ENCODE peak calls at places on chromosomes 13 and 19, in eight cellular contexts. One of them, this sample, is unnamed.

GRCh38 chr19:46913198-46913851 is 52.5 kb downstream of the ARHGAP35 start:
- DNase-seq in mammary epithelial cell: no peak
- DNase-seq in HCT116: no peak
- DNase-seq in fibroblast of lung: no peak
- DNase-seq in PC-3: no peak
- DNase-seq in H1: no peak
- DNase-seq in IMR-90: no peak
- DNase-seq in endothelial cell of umbilical vein: peak
- DNase-seq in this sample: no peak

GRCh38 chr19:43562698-43563241 is 12.6 kb downstream of the XRCC1 start:
- DNase-seq in IMR-90: peak
- DNase-seq in PC-3: peak
- DNase-seq in mammary epithelial cell: peak
- DNase-seq in H1: no peak
- DNase-seq in fibroblast of lung: peak
- DNase-seq in endothelial cell of umbilical vein: peak
- DNase-seq in HCT116: no peak
- DNase-seq in this sample: peak

GRCh38 chr19:45754323-45754722 is 14.7 kb downstream of the SIX5 start:
- DNase-seq in fibroblast of lung: no peak
- DNase-seq in endothelial cell of umbilical vein: no peak
- DNase-seq in HCT116: no peak
- DNase-seq in IMR-90: no peak
- DNase-seq in PC-3: no peak
- DNase-seq in H1: no peak
- DNase-seq in mammary epithelial cell: no peak
- DNase-seq in this sample: no peak

GRCh38 chr13:50171585-50172282 is 156.5 kb downstream of the KCNRG start:
- DNase-seq in IMR-90: peak
- DNase-seq in mammary epithelial cell: no peak
- DNase-seq in H1: no peak
- DNase-seq in PC-3: no peak
- DNase-seq in fibroblast of lung: no peak
- DNase-seq in endothelial cell of umbilical vein: no peak
- DNase-seq in HCT116: no peak
- DNase-seq in this sample: no peak

GRCh38 chr19:16661480-16662034 is 618 bp downstream of the TMEM38A start:
- DNase-seq in HCT116: no peak
- DNase-seq in H1: peak
- DNase-seq in mammary epithelial cell: no peak
- DNase-seq in fibroblast of lung: no peak
- DNase-seq in endothelial cell of umbilical vein: no peak
- DNase-seq in IMR-90: no peak
- DNase-seq in PC-3: no peak
- DNase-seq in this sample: peak

GRCh38 chr19:19661675-19662251 is 1.7 kb downstream of the ATP13A1 start:
- DNase-seq in endothelial cell of umbilical vein: no peak
- DNase-seq in PC-3: no peak
- DNase-seq in mammary epithelial cell: no peak
- DNase-seq in H1: peak
- DNase-seq in HCT116: no peak
- DNase-seq in IMR-90: no peak
- DNase-seq in fibroblast of lung: no peak
- DNase-seq in this sample: no peak

GRCh38 chr19:35869327-35870123 is 1.2 kb downstream of the APLP1 start:
- DNase-seq in fibroblast of lung: peak
- DNase-seq in PC-3: peak
- DNase-seq in endothelial cell of umbilical vein: peak
- DNase-seq in HCT116: peak
- DNase-seq in H1: peak
- DNase-seq in IMR-90: peak
- DNase-seq in mammary epithelial cell: peak
- DNase-seq in this sample: peak

GRCh38 chr19:32195706-32196610 is 149.5 kb upstream of the ZNF507 start:
- DNase-seq in mammary epithelial cell: no peak
- DNase-seq in H1: peak
- DNase-seq in PC-3: no peak
- DNase-seq in fibroblast of lung: no peak
- DNase-seq in IMR-90: no peak
- DNase-seq in HCT116: no peak
- DNase-seq in endothelial cell of umbilical vein: no peak
- DNase-seq in this sample: no peak

GRCh38 chr19:15495151-15495550 is 13.2 kb upstream of the CYP4F22 start:
- DNase-seq in endothelial cell of umbilical vein: no peak
- DNase-seq in H1: no peak
- DNase-seq in PC-3: no peak
- DNase-seq in HCT116: no peak
- DNase-seq in IMR-90: no peak
- DNase-seq in mammary epithelial cell: no peak
- DNase-seq in fibroblast of lung: no peak
- DNase-seq in this sample: no peak

GRCh38 chr19:6276447-6276846 is 3.3 kb downstream of the MLLT1 start:
- DNase-seq in IMR-90: peak
- DNase-seq in HCT116: no peak
- DNase-seq in endothelial cell of umbilical vein: peak
- DNase-seq in H1: no peak
- DNase-seq in PC-3: no peak
- DNase-seq in fibroblast of lung: peak
- DNase-seq in mammary epithelial cell: no peak
- DNase-seq in this sample: peak

GRCh38 chr13:110137677-110138008 is 169.3 kb downstream of the COL4A1 start:
- DNase-seq in HCT116: peak
- DNase-seq in PC-3: peak
- DNase-seq in IMR-90: no peak
- DNase-seq in endothelial cell of umbilical vein: no peak
- DNase-seq in fibroblast of lung: no peak
- DNase-seq in H1: no peak
- DNase-seq in mammary epithelial cell: no peak
- DNase-seq in this sample: peak

GRCh38 chr19:45637890-45638667 is 1.1 kb downstream of the EML2 start:
- DNase-seq in mammary epithelial cell: peak
- DNase-seq in IMR-90: peak
- DNase-seq in HCT116: no peak
- DNase-seq in H1: no peak
- DNase-seq in fibroblast of lung: peak
- DNase-seq in PC-3: no peak
- DNase-seq in endothelial cell of umbilical vein: no peak
- DNase-seq in this sample: peak

GRCh38 chr19:48698046-48698445 is 2.3 kb downstream of the FUT2 start:
- DNase-seq in PC-3: peak
- DNase-seq in endothelial cell of umbilical vein: peak
- DNase-seq in IMR-90: peak
- DNase-seq in mammary epithelial cell: peak
- DNase-seq in fibroblast of lung: peak
- DNase-seq in HCT116: no peak
- DNase-seq in H1: no peak
- DNase-seq in this sample: peak

GRCh38 chr19:6263306-6264076 is 16.3 kb downstream of the MLLT1 start:
- DNase-seq in IMR-90: peak
- DNase-seq in H1: no peak
- DNase-seq in endothelial cell of umbilical vein: no peak
- DNase-seq in mammary epithelial cell: no peak
- DNase-seq in PC-3: no peak
- DNase-seq in HCT116: no peak
- DNase-seq in fibroblast of lung: no peak
- DNase-seq in this sample: no peak

GRCh38 chr19:34998777-34999497 is 1.2 kb upstream of the GRAMD1A start:
- DNase-seq in fibroblast of lung: no peak
- DNase-seq in H1: peak
- DNase-seq in PC-3: no peak
- DNase-seq in mammary epithelial cell: no peak
- DNase-seq in HCT116: no peak
- DNase-seq in endothelial cell of umbilical vein: no peak
- DNase-seq in IMR-90: no peak
- DNase-seq in this sample: peak

GRCh38 chr13:103187621-103188020 is 121.4 kb upstream of the SLC10A2 start:
- DNase-seq in PC-3: no peak
- DNase-seq in mammary epithelial cell: no peak
- DNase-seq in H1: no peak
- DNase-seq in IMR-90: no peak
- DNase-seq in fibroblast of lung: no peak
- DNase-seq in endothelial cell of umbilical vein: no peak
- DNase-seq in HCT116: no peak
- DNase-seq in this sample: no peak
- TF ChIP-seq CTCF in PC-3: no peak
- TF ChIP-seq CTCF in mammary epithelial cell: no peak
- TF ChIP-seq CTCF in H1: no peak
- TF ChIP-seq CTCF in IMR-90: no peak
- TF ChIP-seq CTCF in fibroblast of lung: no peak
- TF ChIP-seq CTCF in endothelial cell of umbilical vein: no peak
- TF ChIP-seq CTCF in HCT116: no peak
- TF ChIP-seq CTCF in this sample: no peak

GRCh38 chr13:31850041-31850440 is 110.7 kb downstream of the RXFP2 start:
- DNase-seq in endothelial cell of umbilical vein: no peak
- DNase-seq in H1: no peak
- DNase-seq in PC-3: no peak
- DNase-seq in fibroblast of lung: no peak
- DNase-seq in HCT116: no peak
- DNase-seq in IMR-90: no peak
- DNase-seq in mammary epithelial cell: no peak
- DNase-seq in this sample: no peak

GRCh38 chr13:31846182-31846938 is 107.0 kb downstream of the RXFP2 start:
- DNase-seq in HCT116: peak
- DNase-seq in IMR-90: peak
- DNase-seq in PC-3: peak
- DNase-seq in fibroblast of lung: peak
- DNase-seq in mammary epithelial cell: peak
- DNase-seq in endothelial cell of umbilical vein: peak
- DNase-seq in H1: peak
- DNase-seq in this sample: peak

GRCh38 chr13:31848621-31849020 is 109.3 kb downstream of the RXFP2 start:
- DNase-seq in PC-3: no peak
- DNase-seq in fibroblast of lung: no peak
- DNase-seq in HCT116: no peak
- DNase-seq in H1: no peak
- DNase-seq in endothelial cell of umbilical vein: no peak
- DNase-seq in IMR-90: no peak
- DNase-seq in mammary epithelial cell: no peak
- DNase-seq in this sample: no peak

GRCh38 chr13:31851201-31851600 is 111.9 kb downstream of the RXFP2 start:
- DNase-seq in H1: no peak
- DNase-seq in PC-3: no peak
- DNase-seq in fibroblast of lung: no peak
- DNase-seq in HCT116: no peak
- DNase-seq in IMR-90: no peak
- DNase-seq in mammary epithelial cell: no peak
- DNase-seq in endothelial cell of umbilical vein: no peak
- DNase-seq in this sample: no peak

DNA sequence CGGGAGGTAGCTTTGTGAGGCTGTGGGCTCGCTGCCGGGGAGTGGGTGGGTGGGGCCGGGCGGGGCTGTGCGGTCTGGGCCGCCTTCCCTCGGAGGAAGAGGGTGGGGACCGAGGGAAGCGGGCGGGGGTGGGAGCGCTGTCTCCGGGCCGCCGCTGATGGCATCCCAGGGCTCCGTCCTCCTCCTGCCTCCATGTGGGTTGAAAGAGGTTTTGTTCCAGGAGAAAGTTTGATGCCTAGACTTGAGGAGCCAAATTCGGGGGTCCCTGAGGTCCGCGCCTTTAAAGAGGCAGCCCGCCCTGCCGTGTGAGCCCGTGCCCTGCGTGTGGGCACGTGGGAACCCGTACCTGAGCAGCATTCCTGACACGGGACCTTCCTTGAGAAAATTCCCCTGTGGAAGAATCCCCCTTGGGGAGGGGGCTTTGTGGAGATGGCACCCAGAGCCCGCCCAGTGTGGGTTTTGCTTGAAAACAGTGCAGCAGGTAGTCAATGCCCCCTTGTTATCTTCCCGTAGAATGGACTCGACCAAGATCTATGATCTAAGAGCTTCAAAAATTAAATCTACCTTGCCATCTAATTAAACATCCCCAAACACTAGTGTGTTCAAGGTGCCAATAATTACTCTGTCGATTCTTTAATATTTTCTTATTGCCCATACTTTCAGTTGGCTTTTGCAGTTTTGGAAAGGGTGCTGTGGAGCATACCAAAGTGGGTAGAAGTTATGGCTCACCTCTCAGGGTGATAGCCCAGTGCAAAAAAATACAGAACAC is 107.8 kb downstream of the RXFP2 start:
- DNase-seq in PC-3: no peak
- DNase-seq in endothelial cell of umbilical vein: no peak
- DNase-seq in mammary epithelial cell: no peak
- DNase-seq in fibroblast of lung: no peak
- DNase-seq in H1: no peak
- DNase-seq in HCT116: no peak
- DNase-seq in IMR-90: no peak
- DNase-seq in this sample: peak
- H3K4me3 ChIP-seq in PC-3: peak
- H3K4me3 ChIP-seq in endothelial cell of umbilical vein: peak
- H3K4me3 ChIP-seq in mammary epithelial cell: peak
- H3K4me3 ChIP-seq in fibroblast of lung: peak
- H3K4me3 ChIP-seq in H1: peak
- H3K4me3 ChIP-seq in HCT116: peak
- H3K4me3 ChIP-seq in IMR-90: peak
- H3K4me3 ChIP-seq in this sample: peak

DNA sequence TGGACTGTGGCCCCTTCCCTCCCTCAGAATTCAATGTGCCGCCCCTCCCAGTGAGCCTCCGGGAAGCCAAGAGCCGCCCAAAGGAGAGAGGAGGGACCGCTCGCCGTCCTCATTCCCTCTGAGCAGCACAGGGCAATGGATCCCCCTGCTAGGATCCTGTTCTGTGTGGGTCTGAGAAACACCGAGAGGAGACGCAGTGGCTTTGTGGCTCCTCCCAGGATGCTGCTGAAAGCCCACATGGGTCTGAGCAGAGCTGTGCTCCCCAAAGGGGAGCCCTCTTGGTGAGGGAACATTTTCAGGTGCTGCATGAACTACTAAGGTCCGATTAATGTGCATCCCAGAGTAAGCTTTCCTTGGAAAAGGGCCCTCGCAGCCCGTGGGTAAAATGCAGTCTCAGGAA is 30.4 kb downstream of the DHRS12 start:
- DNase-seq in fibroblast of lung: no peak
- DNase-seq in H1: no peak
- DNase-seq in PC-3: no peak
- DNase-seq in mammary epithelial cell: no peak
- DNase-seq in HCT116: no peak
- DNase-seq in endothelial cell of umbilical vein: no peak
- DNase-seq in IMR-90: no peak
- DNase-seq in this sample: no peak
- H3K9ac ChIP-seq in fibroblast of lung: no peak
- H3K9ac ChIP-seq in H1: no peak
- H3K9ac ChIP-seq in PC-3: no peak
- H3K9ac ChIP-seq in mammary epithelial cell: no peak
- H3K9ac ChIP-seq in HCT116: no peak
- H3K9ac ChIP-seq in endothelial cell of umbilical vein: no peak
- H3K9ac ChIP-seq in IMR-90: no peak
- H3K9ac ChIP-seq in this sample: no peak

DNA sequence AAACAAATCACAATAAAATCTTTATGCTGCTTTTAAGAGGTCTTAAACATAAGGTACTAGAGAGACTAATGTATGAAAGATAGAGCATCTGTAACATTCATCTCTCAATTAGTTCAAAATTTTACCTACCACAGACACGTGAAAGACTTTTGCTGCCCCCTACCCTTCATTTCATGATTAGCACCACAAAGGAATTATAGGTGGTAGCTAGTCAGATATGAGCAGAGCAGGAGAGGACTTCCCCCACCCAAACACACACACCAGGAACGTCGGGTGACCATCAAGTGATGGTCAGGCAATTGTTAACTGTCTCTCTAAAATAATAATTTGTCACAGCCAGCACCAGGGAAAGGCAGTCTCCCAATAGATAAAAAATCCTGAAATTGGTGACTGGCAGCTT is 1531.7 kb upstream of the SPRY2 start:
- DNase-seq in IMR-90: no peak
- DNase-seq in HCT116: peak
- DNase-seq in mammary epithelial cell: no peak
- DNase-seq in PC-3: peak
- DNase-seq in fibroblast of lung: no peak
- DNase-seq in H1: no peak
- DNase-seq in endothelial cell of umbilical vein: no peak
- DNase-seq in this sample: no peak
- TF ChIP-seq CTCF in IMR-90: no peak
- TF ChIP-seq CTCF in HCT116: peak
- TF ChIP-seq CTCF in mammary epithelial cell: no peak
- TF ChIP-seq CTCF in PC-3: peak
- TF ChIP-seq CTCF in fibroblast of lung: no peak
- TF ChIP-seq CTCF in H1: peak
- TF ChIP-seq CTCF in endothelial cell of umbilical vein: no peak
- TF ChIP-seq CTCF in this sample: no peak